ENCODE peak calls at places on chromosomes 5 and 9, in four cellular contexts. One of them, this sample, is unnamed. For H3K27me3, the result is how much of the 10 kb centered on the place peaks cover.

GRCh38 chr9:123689701-123690428 is 240.1 kb downstream of the DENND1A start:
- DNase-seq in lower lobe of right lung: no peak
- DNase-seq in CD4-positive, alpha-beta T cell: no peak
- DNase-seq in brain microvascular endothelial cell: no peak
- DNase-seq in this sample: no peak

GRCh38 chr9:76738402-76738801 is 25.8 kb upstream of the PCA3 start:
- DNase-seq in brain microvascular endothelial cell: no peak
- DNase-seq in lower lobe of right lung: no peak
- DNase-seq in CD4-positive, alpha-beta T cell: no peak
- DNase-seq in this sample: no peak

GRCh38 chr9:134641173-134641985 is at the start of gene COL5A1:
- DNase-seq in lower lobe of right lung: peak
- DNase-seq in CD4-positive, alpha-beta T cell: peak
- DNase-seq in brain microvascular endothelial cell: peak
- DNase-seq in this sample: peak

GRCh38 chr5:26553079-26553478 is 485.3 kb downstream of the CDH9 start:
- DNase-seq in brain microvascular endothelial cell: no peak
- DNase-seq in lower lobe of right lung: no peak
- DNase-seq in CD4-positive, alpha-beta T cell: no peak
- DNase-seq in this sample: no peak

GRCh38 chr5:31638286-31638685 is 645 bp upstream of the PDZD2 start:
- DNase-seq in brain microvascular endothelial cell: no peak
- DNase-seq in CD4-positive, alpha-beta T cell: no peak
- DNase-seq in lower lobe of right lung: peak
- DNase-seq in this sample: no peak

GRCh38 chr5:93395891-93396465 is 185.0 kb downstream of the NR2F1-AS1 start:
- DNase-seq in brain microvascular endothelial cell: no peak
- DNase-seq in CD4-positive, alpha-beta T cell: no peak
- DNase-seq in lower lobe of right lung: no peak
- DNase-seq in this sample: no peak

GRCh38 chr5:89735108-89735507 is 674.4 kb downstream of the CETN3 start:
- DNase-seq in lower lobe of right lung: no peak
- DNase-seq in brain microvascular endothelial cell: no peak
- DNase-seq in CD4-positive, alpha-beta T cell: no peak
- DNase-seq in this sample: no peak

GRCh38 chr9:110180713-110181434 is 27.1 kb downstream of the C9orf152 start:
- DNase-seq in CD4-positive, alpha-beta T cell: no peak
- DNase-seq in brain microvascular endothelial cell: peak
- DNase-seq in lower lobe of right lung: no peak
- DNase-seq in this sample: no peak

GRCh38 chr9:112288029-112288428 is 45.4 kb downstream of the PTBP3 start:
- DNase-seq in CD4-positive, alpha-beta T cell: no peak
- DNase-seq in brain microvascular endothelial cell: peak
- DNase-seq in lower lobe of right lung: no peak
- DNase-seq in this sample: no peak

GRCh38 chr5:21391506-21391905 is 1403.5 kb upstream of the CDH18 start:
- DNase-seq in CD4-positive, alpha-beta T cell: no peak
- DNase-seq in brain microvascular endothelial cell: peak
- DNase-seq in lower lobe of right lung: no peak
- DNase-seq in this sample: no peak

GRCh38 chr5:1515921-1516571 is 7.7 kb downstream of the LPCAT1 start:
- DNase-seq in brain microvascular endothelial cell: no peak
- DNase-seq in lower lobe of right lung: no peak
- DNase-seq in CD4-positive, alpha-beta T cell: no peak
- DNase-seq in this sample: peak

GRCh38 chr5:116361171-116361967 is 213.3 kb downstream of the SEMA6A start:
- DNase-seq in brain microvascular endothelial cell: peak
- DNase-seq in lower lobe of right lung: peak
- DNase-seq in CD4-positive, alpha-beta T cell: no peak
- DNase-seq in this sample: no peak

GRCh38 chr5:111582962-111583669 is 70.8 kb upstream of the STARD4 start:
- DNase-seq in lower lobe of right lung: no peak
- DNase-seq in CD4-positive, alpha-beta T cell: no peak
- DNase-seq in brain microvascular endothelial cell: peak
- DNase-seq in this sample: no peak

GRCh38 chr5:152262667-152263066 is 142.4 kb downstream of the NMUR2 start:
- DNase-seq in CD4-positive, alpha-beta T cell: no peak
- DNase-seq in lower lobe of right lung: no peak
- DNase-seq in brain microvascular endothelial cell: no peak
- DNase-seq in this sample: no peak

GRCh38 chr9:122056484-122056883 is 36.6 kb downstream of the TTLL11 start:
- DNase-seq in lower lobe of right lung: no peak
- DNase-seq in brain microvascular endothelial cell: no peak
- DNase-seq in CD4-positive, alpha-beta T cell: no peak
- DNase-seq in this sample: peak

GRCh38 chr5:82792001-82792615 is 285.1 kb downstream of the TMEM167A start:
- DNase-seq in brain microvascular endothelial cell: no peak
- DNase-seq in CD4-positive, alpha-beta T cell: no peak
- DNase-seq in lower lobe of right lung: no peak
- DNase-seq in this sample: no peak

GRCh38 chr5:39498247-39498952 is 73.6 kb upstream of the DAB2 start:
- DNase-seq in brain microvascular endothelial cell: peak
- DNase-seq in CD4-positive, alpha-beta T cell: no peak
- DNase-seq in lower lobe of right lung: no peak
- DNase-seq in this sample: no peak

GRCh38 chr5:128227984-128228383 is 144.4 kb downstream of the SLC12A2 start:
- DNase-seq in lower lobe of right lung: no peak
- DNase-seq in brain microvascular endothelial cell: peak
- DNase-seq in CD4-positive, alpha-beta T cell: no peak
- DNase-seq in this sample: no peak

GRCh38 chr5:131186561-131187256 is 16.0 kb downstream of the LYRM7 start:
- DNase-seq in CD4-positive, alpha-beta T cell: no peak
- DNase-seq in lower lobe of right lung: no peak
- DNase-seq in brain microvascular endothelial cell: peak
- DNase-seq in this sample: no peak

GRCh38 chr5:33105521-33105941 is 335.2 kb upstream of the TARS1 start:
- DNase-seq in lower lobe of right lung: no peak
- DNase-seq in CD4-positive, alpha-beta T cell: no peak
- DNase-seq in brain microvascular endothelial cell: peak
- DNase-seq in this sample: no peak

DNA sequence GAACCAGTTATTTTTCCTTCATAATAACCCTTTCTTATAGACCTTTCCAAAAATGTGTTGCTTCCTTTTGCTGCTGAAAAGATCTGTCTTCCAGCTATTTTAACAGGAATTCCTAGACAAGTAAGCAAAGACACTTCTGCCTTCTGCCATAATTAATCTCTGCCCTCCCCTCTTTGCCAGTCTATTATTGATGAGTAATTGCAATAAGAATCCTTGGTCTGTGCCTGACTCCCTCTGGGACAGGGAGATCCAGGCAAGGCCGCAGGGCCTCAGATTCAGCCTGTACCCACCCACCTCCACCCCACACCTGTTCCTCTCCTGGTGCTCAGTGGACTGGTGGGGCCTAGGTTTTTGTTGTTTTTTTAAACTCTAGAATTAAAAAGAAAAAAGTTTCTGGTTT is 8.3 kb downstream of the FOXD1 start:
- DNase-seq in brain microvascular endothelial cell: no peak
- DNase-seq in CD4-positive, alpha-beta T cell: no peak
- DNase-seq in lower lobe of right lung: no peak
- DNase-seq in this sample: no peak
- H3K27me3 ChIP-seq in brain microvascular endothelial cell: under half
- H3K27me3 ChIP-seq in CD4-positive, alpha-beta T cell: half or more
- H3K27me3 ChIP-seq in lower lobe of right lung: half or more
- H3K27me3 ChIP-seq in this sample: under half

DNA sequence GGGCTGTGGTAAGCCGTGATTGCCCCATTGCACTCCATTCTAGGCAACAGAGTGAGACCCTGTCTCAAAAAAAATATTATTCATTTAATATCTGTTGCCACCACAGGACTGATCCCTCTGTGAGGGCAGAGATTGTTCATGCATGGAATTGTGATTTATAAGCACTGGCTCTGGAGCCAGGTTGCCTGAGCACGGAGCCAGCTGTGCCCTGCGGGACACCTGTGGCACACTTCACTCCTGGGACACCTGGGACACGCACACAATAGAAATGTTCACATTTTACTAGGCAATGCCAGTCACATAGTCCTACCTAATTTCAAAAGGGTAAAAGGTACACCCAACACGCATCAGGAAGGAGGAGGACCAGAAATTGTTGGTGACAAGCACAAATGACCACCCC is 83.0 kb upstream of the GABRP start:
- DNase-seq in CD4-positive, alpha-beta T cell: no peak
- DNase-seq in brain microvascular endothelial cell: no peak
- DNase-seq in lower lobe of right lung: no peak
- DNase-seq in this sample: no peak
- H3K27me3 ChIP-seq in CD4-positive, alpha-beta T cell: under half
- H3K27me3 ChIP-seq in brain microvascular endothelial cell: under half
- H3K27me3 ChIP-seq in lower lobe of right lung: under half
- H3K27me3 ChIP-seq in this sample: under half

GRCh38 chr9:126518763-126519162 is 95.0 kb upstream of the LMX1B start:
- DNase-seq in lower lobe of right lung: no peak
- DNase-seq in brain microvascular endothelial cell: no peak
- DNase-seq in CD4-positive, alpha-beta T cell: no peak
- DNase-seq in this sample: no peak

GRCh38 chr9:126516561-126516935 is 97.2 kb upstream of the LMX1B start:
- DNase-seq in brain microvascular endothelial cell: no peak
- DNase-seq in lower lobe of right lung: no peak
- DNase-seq in CD4-positive, alpha-beta T cell: no peak
- DNase-seq in this sample: no peak

GRCh38 chr9:126517751-126518261 is 95.9 kb upstream of the LMX1B start:
- DNase-seq in CD4-positive, alpha-beta T cell: no peak
- DNase-seq in brain microvascular endothelial cell: no peak
- DNase-seq in lower lobe of right lung: no peak
- DNase-seq in this sample: no peak

GRCh38 chr9:126515873-126516505 is 97.7 kb upstream of the LMX1B start:
- DNase-seq in lower lobe of right lung: no peak
- DNase-seq in brain microvascular endothelial cell: no peak
- DNase-seq in CD4-positive, alpha-beta T cell: no peak
- DNase-seq in this sample: no peak

GRCh38 chr9:126516936-126517750 is 96.6 kb upstream of the LMX1B start:
- DNase-seq in CD4-positive, alpha-beta T cell: no peak
- DNase-seq in lower lobe of right lung: peak
- DNase-seq in brain microvascular endothelial cell: peak
- DNase-seq in this sample: peak
- H3K27me3 ChIP-seq in CD4-positive, alpha-beta T cell: under half
- H3K27me3 ChIP-seq in lower lobe of right lung: half or more
- H3K27me3 ChIP-seq in brain microvascular endothelial cell: under half
- H3K27me3 ChIP-seq in this sample: under half

GRCh38 chr5:124402144-124402581 is 344.3 kb downstream of the ZNF608 start:
- DNase-seq in CD4-positive, alpha-beta T cell: no peak
- DNase-seq in lower lobe of right lung: peak
- DNase-seq in brain microvascular endothelial cell: no peak
- DNase-seq in this sample: no peak
- H3K27me3 ChIP-seq in CD4-positive, alpha-beta T cell: under half
- H3K27me3 ChIP-seq in lower lobe of right lung: under half
- H3K27me3 ChIP-seq in brain microvascular endothelial cell: under half
- H3K27me3 ChIP-seq in this sample: under half

DNA sequence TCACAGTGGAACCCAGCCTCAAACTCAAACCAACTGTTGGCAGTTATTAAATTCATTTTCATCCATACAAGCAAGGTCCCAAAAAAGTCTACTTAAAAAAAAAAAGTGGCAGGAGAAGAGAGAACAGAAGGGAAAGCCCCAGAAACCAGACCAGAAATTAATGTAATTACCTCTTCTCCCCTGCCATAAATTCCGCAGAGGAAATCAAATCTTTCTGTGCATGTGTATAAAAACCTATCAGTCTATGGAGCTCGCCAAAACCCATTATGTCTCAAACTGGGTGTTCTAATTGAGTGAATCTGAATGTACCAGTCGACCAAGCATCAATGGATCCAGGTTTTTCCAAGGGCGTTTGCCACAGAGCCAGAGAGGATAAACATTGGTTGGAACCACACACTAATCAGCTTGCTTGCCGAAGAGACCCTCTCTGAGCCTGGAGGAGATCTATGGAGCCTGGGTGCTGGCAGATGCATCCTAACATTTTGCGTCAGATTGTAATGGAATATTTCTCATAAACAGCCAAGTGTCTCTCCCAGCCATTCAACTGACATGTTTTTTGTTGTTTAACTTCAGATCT is 7.9 kb upstream of the HAND1 start:
- DNase-seq in CD4-positive, alpha-beta T cell: no peak
- DNase-seq in lower lobe of right lung: no peak
- DNase-seq in brain microvascular endothelial cell: no peak
- DNase-seq in this sample: no peak
- H3K27me3 ChIP-seq in CD4-positive, alpha-beta T cell: half or more
- H3K27me3 ChIP-seq in lower lobe of right lung: half or more
- H3K27me3 ChIP-seq in brain microvascular endothelial cell: half or more
- H3K27me3 ChIP-seq in this sample: under half